ENCODE peak calls at places on chromosome 13, in five cellular contexts. J is colonic mucosa, Y is cardiac muscle cell, X is IMR-90, L is pancreas. N is an unnamed sample.

GRCh38 chr13:97539651-97540230 is 105.8 kb downstream of the RAP2A start:
- DNase-seq in J (no peak), Y (peak), L (no peak), X (peak), N (no peak)

GRCh38 chr13:30172593-30173300 is 134.6 kb downstream of the KATNAL1 start:
- DNase-seq in L (no peak), J (no peak), Y (no peak), X (no peak), N (peak)

GRCh38 chr13:32695602-32696250 is 109.5 kb downstream of the PDS5B start:
- DNase-seq in X (peak), L (no peak), J (no peak), Y (peak), N (no peak)

GRCh38 chr13:94813920-94814500 is 101.7 kb upstream of the SOX21 start:
- DNase-seq in X (no peak), L (no peak), Y (no peak), J (no peak), N (no peak)

GRCh38 chr13:57813641-57814040 is 182.1 kb downstream of the PCDH17 start:
- DNase-seq in X (no peak), L (no peak), J (no peak), Y (no peak), N (no peak)

GRCh38 chr13:48159436-48160225 is 64.7 kb upstream of the MED4 start:
- DNase-seq in Y (no peak), J (no peak), X (no peak), L (no peak), N (no peak)

GRCh38 chr13:30569901-30570576 is 47.7 kb upstream of the USPL1 start:
- DNase-seq in L (no peak), X (peak), Y (peak), J (peak), N (peak)

GRCh38 chr13:35857769-35858168 is 273.4 kb downstream of the DCLK1 start:
- DNase-seq in X (peak), J (no peak), Y (peak), L (no peak), N (peak)

GRCh38 chr13:43767351-43767901 is 19.3 kb downstream of the ENOX1 start:
- DNase-seq in Y (peak), J (no peak), X (no peak), L (no peak), N (peak)

GRCh38 chr13:54185785-54186184 is 1157.2 kb downstream of the OLFM4 start:
- DNase-seq in J (no peak), X (no peak), Y (no peak), L (no peak), N (no peak)

GRCh38 chr13:75566658-75567057 is 17.1 kb downstream of the UCHL3 start:
- DNase-seq in Y (peak), J (no peak), X (peak), L (no peak), N (peak)

GRCh38 chr13:75135325-75135825 is 346.6 kb downstream of the TBC1D4 start:
- DNase-seq in J (no peak), L (no peak), Y (peak), X (peak), N (peak)

GRCh38 chr13:74528751-74529513 is 394.7 kb upstream of the KLF12 start:
- DNase-seq in Y (no peak), L (no peak), J (no peak), X (no peak), N (no peak)

GRCh38 chr13:29845440-29846056 is 4.9 kb downstream of the UBL3 start:
- DNase-seq in Y (peak), X (peak), J (no peak), L (no peak), N (peak)

GRCh38 chr13:105518086-105518485 is 1017.4 kb downstream of the EFNB2 start:
- DNase-seq in X (peak), L (no peak), Y (no peak), J (no peak), N (peak)

GRCh38 chr13:67769987-67770341 is 539.8 kb upstream of the PCDH9 start:
- DNase-seq in J (no peak), L (no peak), X (no peak), Y (no peak), N (no peak)

GRCh38 chr13:29171244-29171643 is 351.1 kb downstream of the MTUS2 start:
- DNase-seq in Y (no peak), J (no peak), L (no peak), X (no peak), N (no peak)

GRCh38 chr13:92717857-92718256 is 508.8 kb upstream of the GPC6 start:
- DNase-seq in L (no peak), X (no peak), Y (no peak), J (no peak), N (no peak)

GRCh38 chr13:42883771-42884170 is 102.4 kb downstream of the FAM216B start:
- DNase-seq in J (peak), X (peak), Y (peak), L (no peak), N (peak)

GRCh38 chr13:97434417-97435296 is 688 bp downstream of the RAP2A start:
- DNase-seq in X (peak), J (peak), L (peak), Y (peak), N (no peak)

GRCh38 chr13:80742027-80742426 is 401.1 kb upstream of the SPRY2 start:
- DNase-seq in Y (peak), J (no peak), X (no peak), L (no peak), N (no peak)

GRCh38 chr13:63110431-63110830 is 1694.8 kb upstream of the PCDH20 start:
- DNase-seq in X (peak), Y (no peak), J (no peak), L (no peak), N (no peak)

GRCh38 chr13:45742985-45743384 is 40.9 kb downstream of the CBY2 start:
- DNase-seq in X (no peak), Y (no peak), L (no peak), J (no peak), N (no peak)

GRCh38 chr13:45737571-45738002 is 35.5 kb downstream of the CBY2 start:
- DNase-seq in L (no peak), J (no peak), X (no peak), Y (no peak), N (no peak)
- TF ChIP-seq CTCF in L (no peak), J (no peak), X (no peak), Y (no peak), N (no peak)

GRCh38 chr13:99811067-99811715 is 160.4 kb downstream of the ZIC5 start:
- DNase-seq in J (no peak), Y (no peak), L (no peak), X (no peak), N (no peak)

GRCh38 chr13:99805361-99805760 is 166.2 kb downstream of the ZIC5 start:
- DNase-seq in X (no peak), Y (no peak), L (no peak), J (no peak), N (no peak)

GRCh38 chr13:99809931-99810330 is 161.6 kb downstream of the ZIC5 start:
- DNase-seq in Y (no peak), X (no peak), J (no peak), L (no peak), N (no peak)

GRCh38 chr13:99806671-99807070 is 164.9 kb downstream of the ZIC5 start:
- DNase-seq in X (no peak), J (no peak), L (no peak), Y (no peak), N (peak)

GRCh38 chr13:99808786-99809185 is 162.8 kb downstream of the ZIC5 start:
- DNase-seq in J (no peak), X (no peak), L (no peak), Y (no peak), N (no peak)
- H3K4me3 ChIP-seq in J (no peak), X (no peak), L (no peak), Y (no peak), N (no peak)

DNA sequence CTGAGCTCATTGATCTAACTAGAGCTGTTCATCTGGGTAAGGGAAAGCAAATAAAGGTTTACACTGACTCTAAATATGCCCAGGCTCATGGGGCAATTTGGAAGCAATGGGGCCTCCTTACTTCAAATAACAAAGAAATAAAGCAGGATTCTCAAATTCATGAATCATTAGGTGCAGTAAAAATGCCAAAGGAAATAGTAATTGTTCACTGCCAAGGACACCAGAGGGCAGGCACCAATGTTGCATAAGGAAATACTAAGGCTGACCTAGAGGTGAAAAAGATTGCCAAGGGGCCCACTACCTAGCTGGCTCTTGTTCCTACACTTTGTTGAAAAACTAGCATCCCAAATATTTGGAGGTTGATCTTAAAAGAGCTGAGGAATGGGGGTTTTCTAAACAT is 1686.7 kb upstream of the MIR17HG start:
- DNase-seq in Y (no peak), J (no peak), X (no peak), L (no peak), N (no peak)
- TF ChIP-seq CTCF in Y (no peak), J (no peak), X (no peak), L (no peak), N (no peak)

GRCh38 chr13:40657307-40657706 is 9.1 kb downstream of the FOXO1 start:
- DNase-seq in J (no peak), X (no peak), Y (no peak), L (no peak), N (no peak)

GRCh38 chr13:40651866-40652587 is 14.4 kb downstream of the FOXO1 start:
- DNase-seq in L (no peak), J (no peak), Y (no peak), X (no peak), N (no peak)

GRCh38 chr13:40656358-40656757 is 10.1 kb downstream of the FOXO1 start:
- DNase-seq in J (no peak), X (no peak), L (no peak), Y (peak), N (no peak)

GRCh38 chr13:40652588-40652940 is 13.9 kb downstream of the FOXO1 start:
- DNase-seq in L (no peak), J (no peak), Y (no peak), X (no peak), N (peak)

DNA sequence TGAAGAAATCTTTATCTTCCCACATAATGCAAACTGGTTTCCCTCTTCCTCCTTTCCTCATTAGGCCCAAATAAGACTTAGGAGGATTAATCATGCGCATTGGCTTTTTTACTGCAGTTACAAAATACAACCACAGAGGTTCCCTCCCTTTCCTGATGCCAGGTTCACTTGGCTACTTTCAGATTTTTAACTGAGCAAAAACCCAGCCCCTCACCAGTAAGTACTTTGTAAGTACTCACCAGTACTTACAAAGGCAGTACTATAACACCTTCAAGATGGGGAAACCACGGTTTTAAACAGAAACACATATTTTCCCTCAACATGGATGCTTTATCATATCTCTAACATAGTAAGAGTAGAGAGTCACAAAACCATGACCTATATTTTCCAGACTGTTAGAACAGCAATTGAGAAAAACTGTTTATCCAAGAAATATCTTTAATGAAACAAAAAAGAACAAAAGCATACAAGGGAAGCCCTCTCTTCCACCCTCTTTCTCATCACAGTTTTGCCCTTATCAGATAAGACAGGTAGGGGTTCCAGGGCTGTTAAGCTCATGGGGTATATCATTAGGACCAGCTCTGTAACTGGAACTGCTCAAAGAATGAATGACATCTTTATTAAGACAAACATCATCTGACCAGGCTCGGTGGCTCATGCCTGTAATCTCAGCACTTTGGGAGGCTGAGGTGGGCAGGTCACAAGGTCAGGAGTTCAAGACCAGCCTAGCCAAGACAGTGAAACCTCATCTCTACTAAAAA is 12.7 kb downstream of the FOXO1 start:
- DNase-seq in L (no peak), X (no peak), Y (peak), J (no peak), N (peak)
- H3K4me3 ChIP-seq in L (no peak), X (no peak), Y (no peak), J (no peak), N (no peak)

DNA sequence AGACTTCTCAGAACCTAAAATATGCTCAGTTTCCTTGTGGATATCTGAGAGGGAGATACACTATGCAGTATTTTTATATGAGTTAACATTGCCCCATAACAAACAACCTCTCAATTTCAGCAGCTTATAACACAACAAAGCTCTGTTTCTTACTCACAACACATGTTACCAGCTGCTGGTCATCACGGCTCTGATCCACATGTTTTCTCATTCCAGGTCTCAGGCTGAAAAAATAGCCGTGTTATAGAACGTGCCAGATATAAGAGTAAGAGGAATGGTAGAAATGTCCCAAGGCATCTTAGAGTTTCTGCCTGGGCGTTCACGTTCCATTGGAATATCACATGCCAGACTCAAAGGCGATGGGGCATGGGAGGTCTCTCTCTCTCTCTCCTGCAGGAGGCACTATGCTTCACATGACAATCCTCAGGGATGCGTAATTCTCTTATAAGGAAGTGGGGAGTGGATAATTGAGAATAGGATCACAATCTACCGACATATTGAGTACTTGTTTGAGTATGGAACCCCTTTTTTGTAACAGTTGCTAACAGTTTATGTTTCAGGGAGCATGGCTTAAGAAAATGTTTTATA is 246.6 kb downstream of the NHLRC3 start:
- DNase-seq in J (no peak), X (peak), Y (peak), L (no peak), N (no peak)
- TF ChIP-seq CTCF in J (no peak), X (no peak), Y (peak), L (no peak), N (no peak)

DNA sequence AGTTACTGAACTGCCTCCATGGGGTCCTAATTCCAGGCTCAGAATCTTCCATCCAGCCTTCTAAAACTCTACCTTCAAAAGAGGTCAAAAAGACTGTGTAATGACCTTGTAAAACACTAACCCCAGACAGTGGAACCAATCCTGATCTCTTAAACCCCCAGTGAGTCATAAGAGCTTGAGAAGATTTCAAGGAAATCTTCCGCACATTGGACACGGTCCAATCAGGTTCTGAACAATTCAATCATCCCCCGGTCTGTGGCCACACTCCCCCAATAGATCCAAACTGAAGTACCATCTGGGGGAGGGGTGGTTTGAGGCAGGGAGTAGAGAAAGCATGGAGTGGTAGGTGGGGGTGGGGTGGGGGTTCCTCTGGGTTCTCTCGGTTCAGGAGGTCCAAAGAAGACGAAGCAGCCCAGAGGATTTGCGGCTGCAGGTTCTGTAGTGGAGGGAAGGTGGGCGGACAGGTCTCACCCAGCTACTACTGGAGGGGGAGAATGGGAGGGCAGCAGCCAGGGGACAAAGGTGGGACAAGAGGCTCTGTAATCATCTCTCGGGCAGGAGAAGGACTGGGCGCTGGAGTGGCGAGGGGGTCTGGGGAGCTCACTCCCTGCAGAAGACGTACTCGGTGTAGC is 1.5 kb downstream of the KCTD12 start:
- DNase-seq in Y (peak), X (peak), J (peak), L (no peak), N (peak)
- H3K4me3 ChIP-seq in Y (peak), X (peak), J (peak), L (peak), N (peak)

DNA sequence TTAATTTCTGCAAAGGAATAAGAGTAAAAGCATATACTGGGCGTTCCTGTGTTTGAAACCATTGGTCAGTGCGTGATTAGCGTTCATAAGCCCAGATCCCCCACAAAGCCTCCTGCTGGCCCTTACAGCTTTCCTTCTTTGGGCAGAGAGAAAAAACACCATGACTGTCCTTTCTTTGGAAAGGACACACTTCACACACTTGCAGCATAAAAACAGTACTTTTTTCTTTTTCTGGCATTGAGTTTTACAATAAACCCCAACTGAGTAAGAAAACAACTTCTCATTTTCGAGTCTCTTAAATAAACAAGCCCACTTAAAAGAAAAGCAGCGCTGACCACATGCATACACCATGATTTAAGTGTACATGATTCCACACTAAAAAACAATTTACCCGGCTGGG is 35.8 kb downstream of the SMAD9 start:
- DNase-seq in X (no peak), J (no peak), Y (no peak), L (no peak), N (no peak)
- TF ChIP-seq CTCF in X (no peak), J (no peak), Y (no peak), L (no peak), N (no peak)

DNA sequence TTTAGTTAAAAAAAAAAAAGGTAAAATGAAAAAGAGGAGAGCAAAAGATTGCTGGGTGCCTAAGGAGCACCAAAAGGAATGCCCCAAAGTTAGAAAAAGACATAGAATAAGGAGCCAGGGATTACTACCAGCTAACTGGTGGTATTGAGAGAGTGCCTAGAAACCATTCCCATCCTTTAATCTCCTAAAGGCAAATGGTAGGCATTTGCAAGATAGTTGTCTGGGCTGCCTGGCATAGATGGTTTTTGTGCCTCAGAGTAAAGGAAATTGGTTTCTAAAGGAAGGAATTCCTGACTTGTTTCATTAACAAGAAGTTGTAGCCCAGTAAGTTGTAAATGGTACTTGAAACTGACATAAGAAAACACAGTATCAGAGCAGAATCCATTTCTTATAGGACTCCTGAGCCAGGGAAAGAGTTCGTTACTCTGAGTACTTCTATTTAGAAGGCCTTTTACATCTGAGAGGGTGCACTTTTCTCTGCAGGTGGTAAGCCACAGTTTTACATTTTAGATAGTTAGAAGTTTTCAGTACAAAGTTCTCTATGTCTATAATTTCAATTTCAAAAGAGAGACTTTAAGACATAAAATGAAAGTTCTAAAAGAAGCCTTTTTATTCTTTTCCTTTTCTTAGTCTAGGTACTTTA is 92.6 kb downstream of the OLFM4 start:
- DNase-seq in Y (no peak), L (no peak), X (no peak), J (no peak), N (no peak)
- H3K4me3 ChIP-seq in Y (no peak), L (no peak), X (no peak), J (no peak), N (no peak)

GRCh38 chr13:110364081-110364480 is 57.0 kb downstream of the COL4A2 start:
- DNase-seq in Y (no peak), X (no peak), L (no peak), J (no peak), N (no peak)

GRCh38 chr13:110360598-110360997 is 53.5 kb downstream of the COL4A2 start:
- DNase-seq in J (no peak), L (no peak), Y (no peak), X (no peak), N (no peak)

GRCh38 chr13:110365876-110366275 is 58.8 kb downstream of the COL4A2 start:
- DNase-seq in X (no peak), L (no peak), J (no peak), Y (no peak), N (no peak)

GRCh38 chr13:110361365-110361911 is 54.4 kb downstream of the COL4A2 start:
- DNase-seq in L (no peak), J (no peak), X (peak), Y (peak), N (peak)

DNA sequence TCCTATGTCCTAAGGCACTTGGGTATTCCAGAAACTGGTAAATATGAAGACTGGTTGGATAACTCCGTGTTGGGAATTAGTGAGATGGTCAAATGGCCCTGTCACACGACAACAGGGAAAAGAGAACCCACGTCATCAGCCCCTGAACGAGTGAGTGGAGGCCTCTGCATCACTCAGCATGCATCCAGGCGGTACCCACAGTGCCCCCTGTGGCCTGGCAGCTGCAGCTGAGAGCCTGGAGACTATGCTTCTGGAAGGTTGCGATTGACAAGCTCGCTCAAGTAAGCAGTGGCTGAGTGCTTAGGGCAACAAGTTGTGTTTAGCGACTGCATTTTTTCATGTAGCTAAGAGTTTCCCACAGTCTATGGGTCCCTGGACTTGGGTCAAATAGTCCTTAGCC is 55.9 kb downstream of the COL4A2 start:
- DNase-seq in Y (no peak), J (no peak), X (no peak), L (no peak), N (no peak)
- TF ChIP-seq CTCF in Y (peak), J (no peak), X (peak), L (no peak), N (no peak)